ENCODE peak calls at places on chromosomes 3 and 15, in eight cellular contexts. One of them, this sample, is unnamed. For H3K27me3, the result is how much of the 10 kb centered on the place peaks cover.

GRCh38 chr15:47422901-47423300 is 294.4 kb upstream of the SEMA6D start:
- DNase-seq in naive thymus-derived CD4-positive, alpha-beta T cell: no peak
- DNase-seq in endodermal cell: no peak
- DNase-seq in cardiac muscle cell: no peak
- DNase-seq in mesendoderm: no peak
- DNase-seq in endothelial cell of umbilical vein: peak
- DNase-seq in GM23248: peak
- DNase-seq in neuronal stem cell: no peak
- DNase-seq in this sample: no peak

GRCh38 chr3:60431599-60431958 is 819.7 kb downstream of the FHIT start:
- DNase-seq in naive thymus-derived CD4-positive, alpha-beta T cell: no peak
- DNase-seq in endodermal cell: peak
- DNase-seq in cardiac muscle cell: peak
- DNase-seq in mesendoderm: peak
- DNase-seq in endothelial cell of umbilical vein: no peak
- DNase-seq in GM23248: peak
- DNase-seq in neuronal stem cell: no peak
- DNase-seq in this sample: peak

GRCh38 chr15:52068004-52068403 is 44.6 kb downstream of the BCL2L10 start:
- DNase-seq in naive thymus-derived CD4-positive, alpha-beta T cell: no peak
- DNase-seq in endodermal cell: no peak
- DNase-seq in cardiac muscle cell: no peak
- DNase-seq in mesendoderm: no peak
- DNase-seq in endothelial cell of umbilical vein: no peak
- DNase-seq in GM23248: peak
- DNase-seq in neuronal stem cell: no peak
- DNase-seq in this sample: no peak

GRCh38 chr3:101851072-101851471 is 1.8 kb downstream of the NFKBIZ start:
- DNase-seq in naive thymus-derived CD4-positive, alpha-beta T cell: no peak
- DNase-seq in endodermal cell: no peak
- DNase-seq in cardiac muscle cell: no peak
- DNase-seq in mesendoderm: no peak
- DNase-seq in endothelial cell of umbilical vein: peak
- DNase-seq in GM23248: peak
- DNase-seq in neuronal stem cell: no peak
- DNase-seq in this sample: no peak

GRCh38 chr15:36479200-36479896 is 100.1 kb upstream of the CDIN1 start:
- DNase-seq in naive thymus-derived CD4-positive, alpha-beta T cell: no peak
- DNase-seq in endodermal cell: no peak
- DNase-seq in cardiac muscle cell: no peak
- DNase-seq in mesendoderm: no peak
- DNase-seq in endothelial cell of umbilical vein: no peak
- DNase-seq in GM23248: peak
- DNase-seq in neuronal stem cell: no peak
- DNase-seq in this sample: peak

GRCh38 chr3:64900916-64901903 is 213.4 kb upstream of the ADAMTS9 start:
- DNase-seq in naive thymus-derived CD4-positive, alpha-beta T cell: no peak
- DNase-seq in endodermal cell: no peak
- DNase-seq in cardiac muscle cell: no peak
- DNase-seq in mesendoderm: no peak
- DNase-seq in endothelial cell of umbilical vein: no peak
- DNase-seq in GM23248: peak
- DNase-seq in neuronal stem cell: no peak
- DNase-seq in this sample: peak

GRCh38 chr15:63600001-63600645 is 2.9 kb downstream of the FBXL22 start:
- DNase-seq in naive thymus-derived CD4-positive, alpha-beta T cell: peak
- DNase-seq in endodermal cell: peak
- DNase-seq in cardiac muscle cell: peak
- DNase-seq in mesendoderm: peak
- DNase-seq in endothelial cell of umbilical vein: no peak
- DNase-seq in GM23248: peak
- DNase-seq in neuronal stem cell: peak
- DNase-seq in this sample: peak

GRCh38 chr15:78990278-78990677 is 45.4 kb upstream of the CTSH start:
- DNase-seq in naive thymus-derived CD4-positive, alpha-beta T cell: no peak
- DNase-seq in endodermal cell: no peak
- DNase-seq in cardiac muscle cell: no peak
- DNase-seq in mesendoderm: no peak
- DNase-seq in endothelial cell of umbilical vein: no peak
- DNase-seq in GM23248: no peak
- DNase-seq in neuronal stem cell: no peak
- DNase-seq in this sample: no peak

GRCh38 chr3:180311242-180311641 is 274.5 kb upstream of the PEX5L start:
- DNase-seq in naive thymus-derived CD4-positive, alpha-beta T cell: no peak
- DNase-seq in endodermal cell: no peak
- DNase-seq in cardiac muscle cell: no peak
- DNase-seq in mesendoderm: peak
- DNase-seq in endothelial cell of umbilical vein: no peak
- DNase-seq in GM23248: no peak
- DNase-seq in neuronal stem cell: no peak
- DNase-seq in this sample: no peak

GRCh38 chr3:133943639-133944131 is 48.0 kb upstream of the RAB6B start:
- DNase-seq in naive thymus-derived CD4-positive, alpha-beta T cell: no peak
- DNase-seq in endodermal cell: peak
- DNase-seq in cardiac muscle cell: no peak
- DNase-seq in mesendoderm: no peak
- DNase-seq in endothelial cell of umbilical vein: peak
- DNase-seq in GM23248: peak
- DNase-seq in neuronal stem cell: no peak
- DNase-seq in this sample: no peak

GRCh38 chr3:149134560-149134959 is 5.1 kb downstream of the HPS3 start:
- DNase-seq in naive thymus-derived CD4-positive, alpha-beta T cell: no peak
- DNase-seq in endodermal cell: no peak
- DNase-seq in cardiac muscle cell: no peak
- DNase-seq in mesendoderm: no peak
- DNase-seq in endothelial cell of umbilical vein: no peak
- DNase-seq in GM23248: peak
- DNase-seq in neuronal stem cell: no peak
- DNase-seq in this sample: no peak

GRCh38 chr3:6799264-6799915 is 61.5 kb upstream of the GRM7 start:
- DNase-seq in naive thymus-derived CD4-positive, alpha-beta T cell: no peak
- DNase-seq in endodermal cell: peak
- DNase-seq in cardiac muscle cell: peak
- DNase-seq in mesendoderm: peak
- DNase-seq in endothelial cell of umbilical vein: peak
- DNase-seq in GM23248: peak
- DNase-seq in neuronal stem cell: peak
- DNase-seq in this sample: no peak

GRCh38 chr3:194269610-194270145 is 81.5 kb downstream of the CPN2 start:
- DNase-seq in naive thymus-derived CD4-positive, alpha-beta T cell: no peak
- DNase-seq in endodermal cell: peak
- DNase-seq in cardiac muscle cell: no peak
- DNase-seq in mesendoderm: peak
- DNase-seq in endothelial cell of umbilical vein: peak
- DNase-seq in GM23248: peak
- DNase-seq in neuronal stem cell: no peak
- DNase-seq in this sample: peak

GRCh38 chr3:32334675-32335074 is 57.0 kb upstream of the CMTM7 start:
- DNase-seq in naive thymus-derived CD4-positive, alpha-beta T cell: peak
- DNase-seq in endodermal cell: peak
- DNase-seq in cardiac muscle cell: no peak
- DNase-seq in mesendoderm: peak
- DNase-seq in endothelial cell of umbilical vein: no peak
- DNase-seq in GM23248: no peak
- DNase-seq in neuronal stem cell: no peak
- DNase-seq in this sample: peak

GRCh38 chr15:101250331-101250730 is 1.5 kb downstream of the CHSY1 start:
- DNase-seq in naive thymus-derived CD4-positive, alpha-beta T cell: no peak
- DNase-seq in endodermal cell: no peak
- DNase-seq in cardiac muscle cell: no peak
- DNase-seq in mesendoderm: no peak
- DNase-seq in endothelial cell of umbilical vein: peak
- DNase-seq in GM23248: peak
- DNase-seq in neuronal stem cell: no peak
- DNase-seq in this sample: no peak

GRCh38 chr3:126745760-126746394 is 41.8 kb downstream of the CHCHD6 start:
- DNase-seq in naive thymus-derived CD4-positive, alpha-beta T cell: no peak
- DNase-seq in endodermal cell: no peak
- DNase-seq in cardiac muscle cell: peak
- DNase-seq in mesendoderm: no peak
- DNase-seq in endothelial cell of umbilical vein: no peak
- DNase-seq in GM23248: no peak
- DNase-seq in neuronal stem cell: no peak
- DNase-seq in this sample: no peak

GRCh38 chr3:120475722-120476385 is 25.1 kb upstream of the FSTL1 start:
- DNase-seq in naive thymus-derived CD4-positive, alpha-beta T cell: no peak
- DNase-seq in endodermal cell: peak
- DNase-seq in cardiac muscle cell: no peak
- DNase-seq in mesendoderm: no peak
- DNase-seq in endothelial cell of umbilical vein: no peak
- DNase-seq in GM23248: no peak
- DNase-seq in neuronal stem cell: no peak
- DNase-seq in this sample: no peak

DNA sequence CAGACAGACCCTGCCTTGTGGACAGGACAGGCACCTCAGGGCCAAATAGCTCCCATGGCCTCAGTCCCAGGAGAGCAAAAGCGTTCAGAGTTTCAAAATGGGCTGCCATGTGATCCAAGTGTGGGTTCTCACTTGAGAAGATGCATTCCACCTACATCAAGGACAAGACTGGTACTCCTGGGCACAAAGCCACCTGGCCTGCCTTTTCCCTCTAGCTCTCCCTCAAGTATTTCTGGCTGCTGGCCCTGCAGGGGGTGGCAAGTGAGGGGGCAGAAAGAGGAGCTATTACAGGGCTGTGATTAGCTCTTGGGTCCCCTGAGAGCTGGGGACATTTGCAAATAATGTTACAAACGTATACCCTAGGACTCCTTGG is 6.5 kb upstream of the COL7A1 start:
- DNase-seq in naive thymus-derived CD4-positive, alpha-beta T cell: no peak
- DNase-seq in endodermal cell: no peak
- DNase-seq in cardiac muscle cell: no peak
- DNase-seq in mesendoderm: no peak
- DNase-seq in endothelial cell of umbilical vein: no peak
- DNase-seq in GM23248: no peak
- DNase-seq in neuronal stem cell: no peak
- DNase-seq in this sample: no peak
- H3K4me3 ChIP-seq in naive thymus-derived CD4-positive, alpha-beta T cell: no peak
- H3K4me3 ChIP-seq in endodermal cell: no peak
- H3K4me3 ChIP-seq in cardiac muscle cell: no peak
- H3K4me3 ChIP-seq in mesendoderm: no peak
- H3K4me3 ChIP-seq in endothelial cell of umbilical vein: no peak
- H3K4me3 ChIP-seq in GM23248: no peak
- H3K4me3 ChIP-seq in neuronal stem cell: no peak
- H3K4me3 ChIP-seq in this sample: no peak

DNA sequence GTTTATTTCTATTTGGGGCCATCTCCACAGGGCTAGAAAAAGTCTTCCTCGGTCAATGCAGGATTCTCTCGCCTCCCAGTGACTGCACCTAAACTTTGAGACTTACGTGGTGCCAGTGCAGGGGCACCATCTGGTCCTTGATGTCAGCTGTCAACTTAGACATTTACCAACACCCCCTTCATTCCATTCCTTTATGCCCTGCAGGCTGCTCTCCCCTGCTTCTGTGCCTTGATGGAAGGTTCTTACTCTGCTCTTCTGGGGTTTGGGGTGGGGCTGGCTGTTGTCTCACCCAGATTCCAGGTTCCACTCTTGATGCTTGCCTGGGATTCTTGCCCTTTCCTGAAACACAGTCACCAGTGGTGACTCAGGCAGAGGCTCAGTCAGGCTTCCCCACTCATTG is 101.8 kb downstream of the ST8SIA2 start:
- DNase-seq in naive thymus-derived CD4-positive, alpha-beta T cell: no peak
- DNase-seq in endodermal cell: no peak
- DNase-seq in cardiac muscle cell: no peak
- DNase-seq in mesendoderm: no peak
- DNase-seq in endothelial cell of umbilical vein: no peak
- DNase-seq in GM23248: peak
- DNase-seq in neuronal stem cell: no peak
- DNase-seq in this sample: no peak
- H3K27me3 ChIP-seq in naive thymus-derived CD4-positive, alpha-beta T cell: under half
- H3K27me3 ChIP-seq in endodermal cell: under half
- H3K27me3 ChIP-seq in cardiac muscle cell: under half
- H3K27me3 ChIP-seq in mesendoderm: under half
- H3K27me3 ChIP-seq in endothelial cell of umbilical vein: under half
- H3K27me3 ChIP-seq in GM23248: under half
- H3K27me3 ChIP-seq in neuronal stem cell: under half
- H3K27me3 ChIP-seq in this sample: under half

GRCh38 chr3:57892423-57892822 is 115.8 kb upstream of the FLNB start:
- DNase-seq in naive thymus-derived CD4-positive, alpha-beta T cell: no peak
- DNase-seq in endodermal cell: no peak
- DNase-seq in cardiac muscle cell: no peak
- DNase-seq in mesendoderm: no peak
- DNase-seq in endothelial cell of umbilical vein: no peak
- DNase-seq in GM23248: peak
- DNase-seq in neuronal stem cell: no peak
- DNase-seq in this sample: no peak
- H3K4me3 ChIP-seq in naive thymus-derived CD4-positive, alpha-beta T cell: no peak
- H3K4me3 ChIP-seq in endodermal cell: no peak
- H3K4me3 ChIP-seq in cardiac muscle cell: no peak
- H3K4me3 ChIP-seq in mesendoderm: no peak
- H3K4me3 ChIP-seq in endothelial cell of umbilical vein: no peak
- H3K4me3 ChIP-seq in GM23248: no peak
- H3K4me3 ChIP-seq in neuronal stem cell: no peak
- H3K4me3 ChIP-seq in this sample: no peak

GRCh38 chr3:43998374-43998840 is 243.3 kb upstream of the TOPAZ1 start:
- DNase-seq in naive thymus-derived CD4-positive, alpha-beta T cell: no peak
- DNase-seq in endodermal cell: peak
- DNase-seq in cardiac muscle cell: peak
- DNase-seq in mesendoderm: peak
- DNase-seq in endothelial cell of umbilical vein: no peak
- DNase-seq in GM23248: peak
- DNase-seq in neuronal stem cell: no peak
- DNase-seq in this sample: peak

GRCh38 chr3:44000586-44000985 is 241.1 kb upstream of the TOPAZ1 start:
- DNase-seq in naive thymus-derived CD4-positive, alpha-beta T cell: no peak
- DNase-seq in endodermal cell: no peak
- DNase-seq in cardiac muscle cell: no peak
- DNase-seq in mesendoderm: no peak
- DNase-seq in endothelial cell of umbilical vein: no peak
- DNase-seq in GM23248: peak
- DNase-seq in neuronal stem cell: no peak
- DNase-seq in this sample: no peak

GRCh38 chr3:43998841-43999805 is 242.6 kb upstream of the TOPAZ1 start:
- DNase-seq in naive thymus-derived CD4-positive, alpha-beta T cell: no peak
- DNase-seq in endodermal cell: peak
- DNase-seq in cardiac muscle cell: peak
- DNase-seq in mesendoderm: peak
- DNase-seq in endothelial cell of umbilical vein: peak
- DNase-seq in GM23248: peak
- DNase-seq in neuronal stem cell: peak
- DNase-seq in this sample: peak

GRCh38 chr3:43999920-44000319 is 241.8 kb upstream of the TOPAZ1 start:
- DNase-seq in naive thymus-derived CD4-positive, alpha-beta T cell: no peak
- DNase-seq in endodermal cell: no peak
- DNase-seq in cardiac muscle cell: no peak
- DNase-seq in mesendoderm: no peak
- DNase-seq in endothelial cell of umbilical vein: no peak
- DNase-seq in GM23248: no peak
- DNase-seq in neuronal stem cell: no peak
- DNase-seq in this sample: no peak

DNA sequence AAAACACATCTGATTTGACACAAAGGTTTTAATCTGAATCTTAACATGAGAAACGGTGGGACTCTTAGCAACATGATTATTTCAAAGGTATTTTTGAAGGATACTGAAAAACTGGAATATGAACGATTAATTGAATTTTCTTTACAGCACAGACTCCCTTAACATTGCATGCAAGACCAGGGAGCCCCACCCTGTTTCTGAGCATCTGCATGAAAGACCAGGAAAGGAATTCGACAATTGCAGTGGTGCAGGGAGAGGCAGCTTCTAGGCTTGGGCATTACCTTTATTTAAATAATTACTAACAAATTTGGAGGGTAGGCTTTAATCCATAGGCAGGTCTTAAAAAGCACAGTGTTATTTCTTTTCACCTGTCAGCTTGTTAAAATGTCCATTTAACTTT is 240.6 kb upstream of the TOPAZ1 start:
- DNase-seq in naive thymus-derived CD4-positive, alpha-beta T cell: no peak
- DNase-seq in endodermal cell: no peak
- DNase-seq in cardiac muscle cell: no peak
- DNase-seq in mesendoderm: no peak
- DNase-seq in endothelial cell of umbilical vein: no peak
- DNase-seq in GM23248: peak
- DNase-seq in neuronal stem cell: no peak
- DNase-seq in this sample: no peak
- H3K27me3 ChIP-seq in naive thymus-derived CD4-positive, alpha-beta T cell: under half
- H3K27me3 ChIP-seq in endodermal cell: half or more
- H3K27me3 ChIP-seq in cardiac muscle cell: half or more
- H3K27me3 ChIP-seq in mesendoderm: under half
- H3K27me3 ChIP-seq in endothelial cell of umbilical vein: under half
- H3K27me3 ChIP-seq in GM23248: under half
- H3K27me3 ChIP-seq in neuronal stem cell: under half
- H3K27me3 ChIP-seq in this sample: under half